ENCODE peak calls at places on chromosomes 13 and 19, in four cellular contexts. Q is astrocyte, V is cortex of kidney, I is left kidney. M is an unnamed sample.

GRCh38 chr13:45242070-45242469 is 41.2 kb upstream of the KCTD4 start:
- DNase-seq in Q (no peak), I (no peak), V (no peak), M (no peak)

GRCh38 chr19:46714523-46715106 is 2.3 kb downstream of the PRKD2 start:
- DNase-seq in Q (no peak), I (no peak), V (no peak), M (no peak)

GRCh38 chr19:19655641-19656343 is 7.7 kb downstream of the ATP13A1 start:
- DNase-seq in Q (no peak), V (no peak), I (no peak), M (no peak)

GRCh38 chr13:99347335-99347878 is 40.2 kb upstream of the GPR183 start:
- DNase-seq in V (no peak), Q (no peak), I (no peak), M (no peak)

GRCh38 chr13:99228737-99229691 is 28.4 kb downstream of the UBAC2 start:
- DNase-seq in V (no peak), I (peak), Q (peak), M (no peak)

GRCh38 chr19:30391554-30392551 is 19.7 kb downstream of the ZNF536 start:
- DNase-seq in Q (peak), V (no peak), I (peak), M (no peak)

GRCh38 chr13:43662976-43663375 is 123.8 kb downstream of the ENOX1 start:
- DNase-seq in I (no peak), Q (no peak), V (no peak), M (no peak)

GRCh38 chr13:89726690-89727435 is 1620.6 kb upstream of the MIR17HG start:
- DNase-seq in Q (peak), I (no peak), V (no peak), M (no peak)